ENCODE peak calls at places on chromosomes 5 and 9, in ten cellular contexts. P, L, M, G, U, K, E, A, Y and F are unnamed samples.

GRCh38 chr9:36382484-36382883 is 17.6 kb downstream of the RNF38 start:
- DNase-seq in P (no peak), L (no peak), Y (no peak), G (no peak), E (peak), M (no peak), A (no peak), K (peak), U (no peak), F (no peak)

GRCh38 chr9:114167591-114168091 is 12.3 kb downstream of the COL27A1 start:
- DNase-seq in Y (no peak), G (peak), M (no peak), E (no peak), L (no peak), U (no peak), P (no peak), A (no peak), K (no peak), F (no peak)

GRCh38 chr5:17185776-17186175 is 31.7 kb upstream of the BASP1 start:
- DNase-seq in E (peak), K (no peak), P (peak), A (no peak), L (peak), G (no peak), Y (no peak), M (no peak), U (no peak), F (no peak)

GRCh38 chr9:98811051-98811650 is 3.7 kb downstream of the GALNT12 start:
- DNase-seq in A (no peak), E (no peak), M (no peak), K (no peak), U (no peak), G (no peak), Y (no peak), P (no peak), L (no peak), F (no peak)

GRCh38 chr9:135065804-135066203 is 21.7 kb upstream of the OLFM1 start:
- DNase-seq in A (no peak), K (no peak), Y (no peak), P (no peak), M (no peak), L (no peak), U (peak), E (no peak), G (peak), F (no peak)

GRCh38 chr5:111595425-111595824 is 83.1 kb upstream of the STARD4 start:
- DNase-seq in L (no peak), A (no peak), P (no peak), Y (no peak), E (no peak), G (no peak), M (no peak), U (no peak), K (no peak), F (no peak)

GRCh38 chr5:139925650-139926640 is 117.2 kb downstream of the NRG2 start:
- DNase-seq in Y (no peak), P (no peak), M (no peak), G (no peak), U (no peak), E (no peak), L (no peak), K (no peak), A (no peak), F (no peak)

GRCh38 chr5:139733698-139734491 is 61.7 kb upstream of the PSD2 start:
- DNase-seq in E (no peak), A (no peak), P (no peak), U (no peak), L (peak), M (no peak), G (no peak), Y (no peak), K (peak), F (no peak)

GRCh38 chr5:160317447-160317846 is 5.1 kb upstream of the CCNJL start:
- DNase-seq in L (no peak), U (no peak), P (no peak), A (no peak), G (no peak), K (no peak), E (no peak), Y (no peak), M (no peak), F (no peak)

GRCh38 chr9:136886610-136887597 is 588 bp downstream of the TRAF2 start:
- DNase-seq in L (peak), P (no peak), A (peak), Y (peak), M (no peak), K (peak), G (no peak), E (peak), U (no peak), F (no peak)

GRCh38 chr9:249025-249424 is 34.4 kb downstream of the DOCK8 start:
- DNase-seq in P (no peak), Y (no peak), U (no peak), L (no peak), E (no peak), A (no peak), M (no peak), K (no peak), G (no peak), F (no peak)

GRCh38 chr9:250039-250438 is 35.4 kb downstream of the DOCK8 start:
- DNase-seq in G (no peak), E (no peak), K (no peak), L (no peak), A (no peak), P (no peak), Y (no peak), M (no peak), U (no peak), F (no peak)

GRCh38 chr9:253539-253938 is 38.9 kb downstream of the DOCK8 start:
- DNase-seq in U (no peak), G (no peak), Y (no peak), E (no peak), M (no peak), L (no peak), K (no peak), A (no peak), P (no peak), F (no peak)

GRCh38 chr9:250625-251024 is 36.0 kb downstream of the DOCK8 start:
- DNase-seq in E (no peak), K (no peak), M (no peak), A (no peak), P (no peak), L (no peak), Y (no peak), U (no peak), G (no peak), F (no peak)

GRCh38 chr9:251398-251797 is 36.7 kb downstream of the DOCK8 start:
- DNase-seq in G (no peak), U (no peak), P (no peak), A (no peak), K (no peak), L (no peak), M (no peak), Y (no peak), E (no peak), F (no peak)
- TF ChIP-seq POLR2AphosphoS5 in G (no peak), U (no peak), P (no peak), A (no peak), K (no peak), L (no peak), M (no peak), Y (no peak), E (no peak), F (no peak)

DNA sequence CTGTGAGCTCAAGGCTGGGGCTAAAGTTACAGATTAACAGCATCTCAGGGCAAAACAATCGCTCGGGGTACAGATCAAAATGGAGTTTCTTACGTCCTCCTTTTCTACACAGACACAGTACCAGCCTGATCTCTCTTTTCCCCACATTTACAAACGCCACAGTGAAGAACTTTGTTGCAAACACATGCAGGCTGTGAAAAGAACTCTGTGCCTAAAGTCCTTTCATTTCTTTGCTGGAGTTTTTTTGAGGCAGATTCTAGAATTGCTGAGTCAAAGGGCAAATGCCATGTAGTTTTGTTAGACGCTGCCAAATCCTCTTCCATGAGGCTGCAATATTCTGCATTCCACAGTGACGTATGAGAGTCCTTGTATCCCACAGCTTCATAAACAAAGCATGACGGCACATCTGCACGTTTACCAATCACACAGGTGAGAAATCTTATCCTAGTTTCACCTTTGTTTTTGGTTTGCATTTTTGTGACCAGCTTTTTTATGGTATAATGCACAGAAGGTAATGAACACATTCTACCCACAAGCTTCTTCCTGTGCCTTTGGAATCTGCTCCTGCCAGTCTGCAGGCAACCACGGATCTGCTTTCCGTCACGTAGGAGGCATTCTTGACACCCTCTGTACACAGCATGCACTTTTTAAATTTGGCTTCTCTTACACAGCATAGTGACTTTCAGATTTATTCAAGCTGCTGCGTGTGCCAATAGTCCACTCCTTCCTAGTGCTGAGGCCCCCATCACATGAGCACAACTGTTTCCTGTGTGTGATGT is 44.6 kb upstream of the LPCAT1 start:
- DNase-seq in L (no peak), G (no peak), A (no peak), E (no peak), P (no peak), U (no peak), K (no peak), M (no peak), Y (no peak), F (no peak)
- TF ChIP-seq POLR2AphosphoS5 in L (peak), G (no peak), A (no peak), E (no peak), P (no peak), U (no peak), K (no peak), M (no peak), Y (no peak), F (no peak)

GRCh38 chr9:111622626-111623025 is 8.5 kb upstream of the DNAJC25 start:
- DNase-seq in K (no peak), P (no peak), U (no peak), A (no peak), M (no peak), L (no peak), E (no peak), Y (no peak), G (no peak), F (no peak)
- TF ChIP-seq POLR2AphosphoS5 in K (no peak), P (no peak), U (no peak), A (no peak), M (no peak), L (no peak), E (no peak), Y (no peak), G (peak), F (no peak)

DNA sequence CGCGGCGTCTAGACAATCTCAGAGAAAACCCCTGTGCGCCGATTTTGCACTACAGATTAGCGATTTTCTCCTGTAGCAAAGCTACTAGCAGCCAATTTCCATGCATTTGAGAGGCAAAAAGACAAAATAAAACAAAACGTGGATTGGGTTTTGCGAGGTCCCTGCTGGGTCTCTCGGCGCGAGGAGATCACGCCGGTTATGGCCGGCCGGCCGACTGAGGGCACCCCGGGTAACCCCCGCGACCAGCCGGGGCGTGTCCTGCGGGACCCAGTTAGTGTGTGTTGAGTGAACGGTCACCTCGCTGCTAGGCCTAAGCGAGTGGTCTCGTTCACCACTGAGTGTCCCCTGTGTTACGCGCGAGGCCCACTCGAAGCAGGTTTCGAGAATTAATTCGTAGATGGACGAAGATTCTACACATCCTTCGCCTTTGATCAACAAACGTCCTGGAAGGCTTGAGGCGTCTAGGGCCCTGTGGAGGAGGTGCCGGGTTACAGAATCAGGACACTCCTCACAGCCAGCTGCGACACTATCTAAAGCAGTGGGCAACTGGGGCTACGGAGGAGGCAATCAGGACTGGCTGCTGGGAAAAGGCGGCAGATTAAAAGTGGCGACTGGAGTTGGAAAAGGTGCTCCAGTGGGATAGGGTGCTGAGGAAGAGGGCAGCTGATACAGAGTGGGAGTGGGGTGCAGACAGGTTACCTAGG is 792 bp upstream of the VDAC1 start:
- DNase-seq in E (no peak), M (no peak), K (peak), Y (peak), P (no peak), L (peak), A (peak), G (peak), U (no peak), F (peak)
- TF ChIP-seq POLR2AphosphoS5 in E (no peak), M (no peak), K (no peak), Y (no peak), P (no peak), L (no peak), A (no peak), G (no peak), U (no peak), F (peak)

GRCh38 chr5:58979090-58979489 is 396.2 kb downstream of the RAB3C start:
- DNase-seq in P (no peak), A (no peak), U (no peak), M (no peak), G (no peak), K (no peak), E (no peak), Y (no peak), L (no peak), F (no peak)
- TF ChIP-seq POLR2AphosphoS5 in P (no peak), A (no peak), U (no peak), M (no peak), G (no peak), K (no peak), E (no peak), Y (no peak), L (no peak), F (no peak)